ENCODE peak calls at places on chromosomes 5 and 9, in ten cellular contexts. H is lower lobe of right lung, C is NB4, L is colonic mucosa, T is endothelial cell, U is MM.1S, Z is tibial nerve, K is AG04449, J is ovary, P is GM13977. S is an unnamed sample.
A peak's percentile ranks its signal among the peaks of the same experiment; 100 is the strongest.

GRCh38 chr5:138282918-138283742 is 8.7 kb upstream of the GFRA3 start:
- DNase-seq in H (peak; percentile 47), C (peak; percentile 71), L (no peak), T (peak; percentile 63), U (no peak), Z (peak; percentile 36), K (no peak), J (no peak), P (no peak), S (peak; percentile 48)

GRCh38 chr9:113738898-113739604 is 137.1 kb upstream of the ZNF618 start:
- DNase-seq in H (no peak), C (peak; percentile 28), L (no peak), T (no peak), U (no peak), Z (no peak), K (no peak), J (no peak), P (no peak), S (no peak)

GRCh38 chr9:70049672-70050271 is 6.1 kb downstream of the MAMDC2 start:
- DNase-seq in H (peak; percentile 50), C (no peak), L (peak; percentile 59), T (no peak), U (no peak), Z (peak; percentile 89), K (no peak), J (peak; percentile 95), P (no peak), S (no peak)

GRCh38 chr5:170551622-170552021 is 47.8 kb downstream of the KCNIP1 start:
- DNase-seq in H (no peak), C (no peak), L (no peak), T (no peak), U (no peak), Z (no peak), K (no peak), J (no peak), P (no peak), S (no peak)

GRCh38 chr5:149061341-149061740 is 1.5 kb downstream of the SH3TC2 start:
- DNase-seq in H (no peak), C (no peak), L (no peak), T (no peak), U (no peak), Z (no peak), K (no peak), J (no peak), P (no peak), S (no peak)

GRCh38 chr5:149172261-149172660 is 31.0 kb downstream of the ABLIM3 start:
- DNase-seq in H (no peak), C (peak; percentile 10), L (no peak), T (no peak), U (no peak), Z (no peak), K (no peak), J (no peak), P (peak; percentile 14), S (no peak)

GRCh38 chr9:85743290-85744128 is 1.8 kb upstream of the AGTPBP1 start:
- DNase-seq in H (peak; percentile 80), C (peak; percentile 87), L (peak; percentile 56), T (no peak), U (no peak), Z (peak; percentile 8), K (peak; percentile 69), J (no peak), P (no peak), S (no peak)

GRCh38 chr9:132556701-132557100 is 25.7 kb upstream of the BARHL1 start:
- DNase-seq in H (no peak), C (no peak), L (no peak), T (no peak), U (no peak), Z (no peak), K (no peak), J (no peak), P (no peak), S (no peak)

GRCh38 chr9:108057421-108058136 is 568.0 kb upstream of the KLF4 start:
- DNase-seq in H (no peak), C (peak; percentile 39), L (peak; percentile 54), T (no peak), U (no peak), Z (no peak), K (peak; percentile 83), J (peak; percentile 62), P (no peak), S (no peak)

GRCh38 chr9:16352791-16353401 is 517.6 kb downstream of the BNC2 start:
- DNase-seq in H (no peak), C (no peak), L (no peak), T (no peak), U (no peak), Z (no peak), K (no peak), J (peak; percentile 68), P (no peak), S (no peak)

DNA sequence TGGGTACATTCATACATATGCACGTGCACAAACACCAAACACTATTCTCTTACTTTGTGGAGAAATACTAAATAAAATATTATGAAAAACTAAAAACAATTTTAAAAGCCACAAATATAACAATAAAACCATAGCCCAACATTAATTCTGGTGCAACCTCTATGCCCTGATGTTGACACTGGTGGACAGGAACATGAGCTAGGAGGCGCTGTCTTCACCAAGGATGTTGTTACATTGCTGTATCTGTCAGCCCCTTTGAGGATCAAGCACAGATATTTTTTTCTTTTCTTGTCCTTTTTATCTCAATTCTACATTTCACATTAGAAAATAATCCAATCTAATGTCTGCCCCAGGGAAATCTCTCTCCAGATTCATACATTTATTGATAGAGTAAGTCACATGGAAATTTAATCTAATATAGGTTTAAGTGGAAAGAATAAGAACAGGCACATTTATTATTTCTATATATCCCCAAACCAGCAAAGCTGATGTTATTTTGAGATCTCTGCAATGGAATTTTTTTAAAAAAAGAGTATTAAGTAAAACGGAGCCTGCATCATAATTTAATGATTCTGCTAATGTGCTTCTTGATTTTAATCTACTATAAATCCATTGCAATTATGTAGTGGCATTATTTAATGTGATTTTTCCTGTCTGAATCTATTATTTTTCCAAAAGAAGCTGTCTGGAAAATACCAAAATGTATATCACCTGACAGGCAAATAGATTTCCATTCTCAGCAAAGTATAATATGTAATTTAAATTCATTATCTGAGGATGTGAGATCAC is 716.5 kb downstream of the MTRR start:
- DNase-seq in H (no peak), C (no peak), L (no peak), T (no peak), U (no peak), Z (no peak), K (no peak), J (no peak), P (no peak), S (no peak)
- TF ChIP-seq CTCF in H (no peak), C (no peak), L (no peak), T (no peak), U (no peak), Z (no peak), K (no peak), J (no peak), P (no peak), S (no peak)

GRCh38 chr9:109455861-109456260 is 42.2 kb downstream of the PTPN3 start:
- DNase-seq in H (no peak), C (no peak), L (no peak), T (no peak), U (no peak), Z (no peak), K (no peak), J (no peak), P (no peak), S (no peak)
- TF ChIP-seq CTCF in H (no peak), C (peak; percentile 19), L (no peak), T (no peak), U (no peak), Z (no peak), K (no peak), J (no peak), P (peak; percentile 29), S (no peak)

DNA sequence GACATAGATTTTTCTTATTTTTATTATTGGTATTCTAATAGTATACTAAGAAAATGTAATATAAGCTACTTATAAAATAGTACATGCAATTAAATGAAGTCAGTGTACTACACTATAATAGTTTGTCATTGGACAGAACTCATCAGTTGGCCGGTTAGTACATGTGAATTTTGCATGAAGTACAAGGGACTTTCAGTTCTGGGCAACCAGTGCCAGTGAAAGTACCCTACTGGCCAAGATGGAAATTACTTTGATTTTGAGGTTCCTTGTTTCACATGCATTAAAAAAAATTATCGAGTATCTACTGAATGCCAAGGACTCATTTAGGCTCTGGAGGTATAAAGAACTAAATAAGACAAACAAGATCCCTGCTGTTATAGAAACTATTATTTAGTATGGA is 213.4 kb upstream of the ELL2 start:
- DNase-seq in H (no peak), C (peak; percentile 23), L (no peak), T (no peak), U (peak; percentile 57), Z (no peak), K (no peak), J (no peak), P (no peak), S (no peak)
- TF ChIP-seq CTCF in H (peak; percentile 29), C (peak; percentile 25), L (peak; percentile 24), T (peak; percentile 72), U (peak; percentile 45), Z (no peak), K (no peak), J (no peak), P (no peak), S (peak; percentile 40)

GRCh38 chr9:12813960-12814876 is 39.4 kb downstream of the LURAP1L start:
- DNase-seq in H (peak; percentile 46), C (peak; percentile 58), L (peak; percentile 68), T (no peak), U (peak; percentile 71), Z (peak; percentile 65), K (peak; percentile 98), J (peak; percentile 64), P (peak; percentile 12), S (no peak)
- TF ChIP-seq CTCF in H (peak; percentile 33), C (no peak), L (no peak), T (no peak), U (no peak), Z (peak; percentile 8), K (peak; percentile 46), J (no peak), P (no peak), S (no peak)

DNA sequence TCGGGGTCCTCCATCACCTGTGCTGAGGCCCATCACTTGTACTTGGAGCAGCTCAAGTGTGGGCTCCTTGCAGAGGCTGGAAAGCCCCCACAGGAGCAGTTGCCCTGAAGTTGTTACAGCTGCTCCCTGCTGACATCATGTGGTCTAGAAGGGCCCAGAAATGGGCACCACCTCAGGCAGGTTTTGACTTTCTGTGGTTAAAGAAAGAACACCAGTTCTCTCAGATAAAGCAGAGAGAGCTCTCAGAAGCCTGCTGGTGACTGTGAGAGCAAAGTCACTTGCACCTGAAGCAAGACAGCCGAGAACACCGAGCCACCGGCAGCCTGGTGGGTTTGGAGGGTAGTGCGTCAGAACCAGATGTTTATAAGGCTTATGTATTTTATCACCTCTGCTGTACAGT is 70.4 kb downstream of the MVB12B start:
- DNase-seq in H (no peak), C (peak; percentile 33), L (no peak), T (no peak), U (peak; percentile 98), Z (no peak), K (no peak), J (no peak), P (peak; percentile 76), S (no peak)
- TF ChIP-seq CTCF in H (peak; percentile 20), C (no peak), L (no peak), T (peak; percentile 50), U (peak; percentile 52), Z (peak; percentile 14), K (no peak), J (no peak), P (no peak), S (peak; percentile 57)

GRCh38 chr5:1737790-1738405 is 61.7 kb downstream of the MRPL36 start:
- DNase-seq in H (no peak), C (peak; percentile 54), L (no peak), T (peak; percentile 24), U (peak; percentile 56), Z (no peak), K (no peak), J (no peak), P (peak; percentile 80), S (no peak)
- TF ChIP-seq CTCF in H (peak; percentile 66), C (peak; percentile 82), L (peak; percentile 68), T (peak; percentile 49), U (peak; percentile 76), Z (peak; percentile 23), K (peak; percentile 44), J (no peak), P (peak; percentile 71), S (peak; percentile 47)

S was measured in mesothelial cell of epicardium.